ENCODE peak calls at places on chromosomes 16 and 17, in seven cellular contexts. S is fibroblast of the aortic adventitia, U is breast epithelium, W is mucosa of gallbladder, M is AG08395, N is T-cell, G is cerebellar nuclear complex. A is an unnamed sample.

GRCh38 chr17:78133971-78134898 is 3.7 kb downstream of the TMC8 start:
- DNase-seq in N (peak), S (no peak), M (no peak), W (peak), G (no peak), U (no peak), A (peak)

GRCh38 chr16:27436065-27436464 is 34.1 kb downstream of the IL21R start:
- DNase-seq in N (no peak), W (no peak), S (no peak), M (no peak), U (no peak), G (no peak), A (no peak)

GRCh38 chr16:66511615-66512500 is 38.1 kb downstream of the TK2 start:
- DNase-seq in W (peak), U (peak), G (no peak), N (no peak), M (peak), S (peak), A (no peak)

GRCh38 chr16:66326995-66327513 is 39.4 kb upstream of the CDH5 start:
- DNase-seq in N (no peak), G (no peak), W (peak), S (peak), M (no peak), U (no peak), A (peak)

GRCh38 chr17:4509402-4509801 is 10.7 kb downstream of the SPNS2 start:
- DNase-seq in U (no peak), G (no peak), W (peak), S (no peak), N (peak), M (no peak), A (no peak)

GRCh38 chr17:27457405-27457730 is 1.1 kb downstream of the KSR1 start:
- DNase-seq in N (no peak), S (no peak), M (no peak), U (no peak), W (no peak), G (no peak), A (no peak)

GRCh38 chr16:78598186-78598585 is 498.7 kb downstream of the WWOX start:
- DNase-seq in U (no peak), G (no peak), S (no peak), W (no peak), N (no peak), M (no peak), A (no peak)

GRCh38 chr17:80941743-80942211 is 49.9 kb upstream of the CHMP6 start:
- DNase-seq in M (peak), W (peak), N (no peak), U (no peak), G (no peak), S (no peak), A (peak)

GRCh38 chr17:81578561-81579225 is 26.5 kb upstream of the FAAP100 start:
- DNase-seq in S (no peak), N (no peak), G (no peak), M (no peak), W (no peak), U (no peak), A (no peak)

GRCh38 chr16:31200821-31201510 is 1.6 kb downstream of the PYCARD start:
- DNase-seq in G (no peak), W (no peak), U (no peak), N (peak), S (no peak), M (peak), A (no peak)

GRCh38 chr16:22070361-22071351 is 21.7 kb upstream of the VWA3A start:
- DNase-seq in G (no peak), M (no peak), W (no peak), U (no peak), N (no peak), S (peak), A (no peak)

GRCh38 chr16:3215601-3216262 is 19.2 kb downstream of the ZNF200 start:
- DNase-seq in U (no peak), S (no peak), G (no peak), M (no peak), W (no peak), N (peak), A (no peak)

GRCh38 chr17:1347681-1348318 is 52.2 kb downstream of the YWHAE start:
- DNase-seq in G (no peak), M (peak), W (peak), U (no peak), S (peak), N (no peak), A (peak)